ENCODE peak calls at places on chromosome 10, in nine cellular contexts. C is omental fat pad, Z is tibial artery, S is left ventricle myocardium inferior, U is body of pancreas, X is GM23338, H is Calu3, N is MCF 10A, B is WERI-Rb-1. W is an unnamed sample.
A peak's percentile ranks its signal among the peaks of the same experiment; 100 is the strongest.

GRCh38 chr10:88091490-88092061 is 228.2 kb downstream of the PTEN start:
- DNase-seq in C (no peak), Z (no peak), S (no peak), U (no peak), X (no peak), H (no peak), N (peak; percentile 80), B (no peak), W (no peak)

GRCh38 chr10:49679480-49679893 is at the start of gene C10orf53:
- DNase-seq in C (no peak), Z (no peak), S (peak; percentile 25), U (peak; percentile 45), X (peak; percentile 90), H (no peak), N (no peak), B (peak; percentile 65), W (peak; percentile 26)

GRCh38 chr10:120514035-120514620 is 57.1 kb downstream of the PLPP4 start:
- DNase-seq in C (no peak), Z (no peak), S (no peak), U (no peak), X (peak; percentile 86), H (peak; percentile 12), N (peak; percentile 72), B (no peak), W (peak; percentile 20)

GRCh38 chr10:14153570-14154055 is 177.1 kb downstream of the FRMD4A start:
- DNase-seq in C (no peak), Z (no peak), S (peak; percentile 22), U (no peak), X (peak; percentile 69), H (no peak), N (no peak), B (peak; percentile 7), W (no peak)

GRCh38 chr10:132536241-132536963 is 1.2 kb upstream of the INPP5A start:
- DNase-seq in C (no peak), Z (peak; percentile 68), S (peak; percentile 20), U (peak; percentile 36), X (peak; percentile 61), H (peak; percentile 32), N (peak; percentile 23), B (no peak), W (peak; percentile 36)

GRCh38 chr10:25068152-25069058 is 52.0 kb downstream of the THNSL1 start:
- DNase-seq in C (no peak), Z (no peak), S (no peak), U (no peak), X (peak; percentile 76), H (no peak), N (peak; percentile 82), B (no peak), W (no peak)

GRCh38 chr10:132774905-132775863 is 10.8 kb downstream of the NKX6-2 start:
- DNase-seq in C (no peak), Z (no peak), S (no peak), U (peak; percentile 63), X (peak; percentile 30), H (no peak), N (no peak), B (no peak), W (no peak)

GRCh38 chr10:7159928-7160327 is 250.9 kb downstream of the SFMBT2 start:
- DNase-seq in C (no peak), Z (no peak), S (no peak), U (no peak), X (no peak), H (no peak), N (no peak), B (no peak), W (no peak)

GRCh38 chr10:132064771-132065437 is 842 bp upstream of the JAKMIP3 start:
- DNase-seq in C (no peak), Z (no peak), S (no peak), U (no peak), X (no peak), H (no peak), N (no peak), B (no peak), W (no peak)

GRCh38 chr10:124298891-124299290 is 119.8 kb downstream of the OAT start:
- DNase-seq in C (no peak), Z (peak; percentile 10), S (no peak), U (no peak), X (no peak), H (no peak), N (no peak), B (no peak), W (no peak)

GRCh38 chr10:76086571-76087260 is 655.3 kb downstream of the LRMDA start:
- DNase-seq in C (peak; percentile 32), Z (peak; percentile 80), S (no peak), U (peak; percentile 26), X (peak; percentile 72), H (peak; percentile 60), N (peak; percentile 67), B (peak; percentile 59), W (peak; percentile 88)

GRCh38 chr10:27742926-27743735 is 2.5 kb downstream of the MKX start:
- DNase-seq in C (no peak), Z (peak; percentile 77), S (peak; percentile 16), U (peak; percentile 21), X (peak; percentile 70), H (peak; percentile 36), N (no peak), B (no peak), W (peak; percentile 29)

GRCh38 chr10:30459283-30459682 is 25.3 kb downstream of the MAP3K8 start:
- DNase-seq in C (no peak), Z (peak; percentile 71), S (peak; percentile 31), U (no peak), X (peak; percentile 8), H (no peak), N (no peak), B (no peak), W (peak; percentile 45)

GRCh38 chr10:46539596-46540411 is 16.7 kb downstream of the GPRIN2 start:
- DNase-seq in C (peak; percentile 8), Z (peak; percentile 54), S (no peak), U (peak; percentile 41), X (no peak), H (peak; percentile 73), N (no peak), B (no peak), W (peak; percentile 6)

GRCh38 chr10:12587408-12587807 is 238.1 kb downstream of the CAMK1D start:
- DNase-seq in C (no peak), Z (peak; percentile 3), S (no peak), U (no peak), X (no peak), H (no peak), N (no peak), B (no peak), W (no peak)

GRCh38 chr10:69936091-69936490 is 116.6 kb upstream of the MACROH2A2 start:
- DNase-seq in C (no peak), Z (no peak), S (no peak), U (no peak), X (peak; percentile 58), H (peak; percentile 30), N (no peak), B (peak; percentile 37), W (no peak)
- TF ChIP-seq CTCF in C (no peak), Z (no peak), S (no peak), U (no peak), X (peak; percentile 42), H (no peak), N (no peak), B (peak; percentile 61), W (no peak)

DNA sequence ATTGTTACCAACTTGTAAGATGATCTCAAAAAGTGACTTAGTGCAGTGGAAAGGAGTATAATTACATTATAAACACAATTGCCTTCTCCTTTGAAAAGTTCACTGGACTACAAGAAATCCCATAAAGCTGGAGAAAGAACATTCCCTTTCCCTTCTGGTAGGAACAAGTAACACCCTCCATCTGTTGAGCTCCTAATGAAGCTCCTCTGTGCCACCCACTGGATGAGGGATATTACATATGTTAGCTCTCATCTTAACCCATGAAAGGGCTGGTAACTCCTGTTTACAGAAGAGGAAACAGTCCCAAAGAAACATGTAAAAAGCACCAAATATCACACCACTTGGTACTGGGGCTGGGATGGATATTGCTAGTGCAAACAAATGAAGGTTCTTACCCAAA is 8.1 kb downstream of the PGAM1 start:
- DNase-seq in C (no peak), Z (no peak), S (no peak), U (no peak), X (no peak), H (no peak), N (no peak), B (no peak), W (no peak)
- TF ChIP-seq CTCF in C (no peak), Z (no peak), S (no peak), U (no peak), X (peak; percentile 10), H (no peak), N (no peak), B (no peak), W (no peak)

GRCh38 chr10:62559481-62560206 is 185.5 kb downstream of the ZNF365 start:
- DNase-seq in C (no peak), Z (no peak), S (no peak), U (no peak), X (no peak), H (no peak), N (no peak), B (no peak), W (no peak)

GRCh38 chr10:62560207-62560819 is 186.1 kb downstream of the ZNF365 start:
- DNase-seq in C (no peak), Z (no peak), S (no peak), U (no peak), X (peak; percentile 4), H (no peak), N (no peak), B (no peak), W (peak; percentile 15)

GRCh38 chr10:62554632-62555199 is 180.5 kb downstream of the ZNF365 start:
- DNase-seq in C (no peak), Z (no peak), S (no peak), U (no peak), X (peak; percentile 77), H (peak; percentile 22), N (peak; percentile 53), B (peak; percentile 50), W (no peak)
- TF ChIP-seq CTCF in C (no peak), Z (peak; percentile 41), S (peak; percentile 56), U (peak; percentile 39), X (peak; percentile 64), H (peak; percentile 51), N (peak; percentile 35), B (peak; percentile 55), W (peak; percentile 45)

GRCh38 chr10:104686829-104687228 is 45.7 kb downstream of the SORCS3 start:
- DNase-seq in C (no peak), Z (no peak), S (no peak), U (no peak), X (no peak), H (no peak), N (no peak), B (no peak), W (no peak)
- TF ChIP-seq CTCF in C (no peak), Z (no peak), S (no peak), U (no peak), X (no peak), H (no peak), N (no peak), B (no peak), W (no peak)

DNA sequence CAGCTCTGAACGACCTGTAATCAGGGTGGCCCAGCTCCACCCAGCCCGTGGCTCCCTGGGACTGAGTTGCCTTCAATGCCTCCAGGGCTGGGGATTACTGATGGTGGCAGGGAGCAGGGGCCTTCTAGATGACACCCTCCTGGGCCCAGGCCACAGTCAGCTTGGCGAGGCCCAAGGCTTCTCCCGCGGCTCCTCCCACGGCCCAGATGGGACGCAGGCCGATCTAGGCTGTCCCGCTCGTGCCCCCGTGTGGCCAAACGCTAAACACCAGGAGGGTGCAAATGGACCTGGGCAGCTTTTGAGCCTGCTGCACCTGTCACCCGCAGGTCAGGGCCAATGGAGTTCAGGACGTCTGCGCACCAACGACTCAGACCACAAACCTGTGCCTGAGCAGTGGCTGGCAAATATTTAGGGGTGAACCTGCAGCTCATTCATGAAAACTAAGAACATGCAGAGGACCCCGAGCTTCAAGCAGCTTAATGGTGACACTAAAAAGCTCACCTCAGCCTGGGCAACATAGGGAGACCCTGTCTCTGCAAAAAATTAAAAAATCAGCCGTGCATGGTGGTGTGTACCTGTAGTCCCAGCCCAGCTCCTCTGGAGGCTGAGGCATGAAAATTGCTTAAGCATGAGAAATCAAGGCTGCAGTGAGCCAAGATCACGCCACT is 43.2 kb downstream of the ASB13 start:
- DNase-seq in C (peak; percentile 57), Z (peak; percentile 94), S (peak; percentile 89), U (peak; percentile 94), X (peak; percentile 96), H (peak; percentile 96), N (peak; percentile 89), B (peak; percentile 86), W (peak; percentile 94)
- TF ChIP-seq CTCF in C (peak; percentile 48), Z (peak; percentile 93), S (peak; percentile 93), U (peak; percentile 94), X (peak; percentile 79), H (peak; percentile 93), N (peak; percentile 88), B (peak; percentile 77), W (peak; percentile 91)